ENCODE peak calls at places on chromosome 9, in six cellular contexts. Y is AG04450; K is stimulated activated CD8-positive, alpha-beta memory T cell treated with anti-CD3 and anti-CD28 coated beads, Interleukin-7, amount 100 ng/mL, for 4 hours; Z is activated CD4-positive, alpha-beta T cell treated with anti-CD3 and anti-CD28 coated beads for 36 hours; A is activated T-helper 1 cell treated with Interleukin-2 at 50 U/mL for 16 hours; D is dorsolateral prefrontal cortex. Q is an unnamed sample.

GRCh38 chr9:8613346-8613825 is 813.8 kb upstream of the DMAC1 start:
- DNase-seq in Y (no peak), K (no peak), Z (no peak), A (no peak), D (no peak), Q (no peak)

GRCh38 chr9:76458903-76459690 is at the start of gene GCNT1:
- DNase-seq in Y (no peak), K (peak), Z (peak), A (peak), D (peak), Q (peak)

GRCh38 chr9:19922476-19923118 is 133.8 kb upstream of the SLC24A2 start:
- DNase-seq in Y (peak), K (no peak), Z (no peak), A (no peak), D (peak), Q (no peak)

GRCh38 chr9:14542071-14542470 is 151.2 kb downstream of the ZDHHC21 start:
- DNase-seq in Y (no peak), K (no peak), Z (no peak), A (no peak), D (no peak), Q (no peak)

GRCh38 chr9:133758228-133758627 is 20.1 kb upstream of the SARDH start:
- DNase-seq in Y (no peak), K (no peak), Z (no peak), A (no peak), D (no peak), Q (no peak)

GRCh38 chr9:71647094-71647591 is 121.2 kb downstream of the CEMIP2 start:
- DNase-seq in Y (peak), K (peak), Z (no peak), A (no peak), D (peak), Q (peak)

GRCh38 chr9:126436545-126437269 is 110.1 kb downstream of the MVB12B start:
- DNase-seq in Y (no peak), K (no peak), Z (no peak), A (no peak), D (no peak), Q (no peak)

GRCh38 chr9:129761293-129761900 is 8.6 kb upstream of the PTGES start:
- DNase-seq in Y (peak), K (no peak), Z (no peak), A (no peak), D (no peak), Q (no peak)

GRCh38 chr9:71630371-71630770 is 137.9 kb downstream of the CEMIP2 start:
- DNase-seq in Y (no peak), K (no peak), Z (no peak), A (no peak), D (no peak), Q (no peak)

GRCh38 chr9:19298601-19299000 is 68.1 kb downstream of the DENND4C start:
- DNase-seq in Y (no peak), K (no peak), Z (no peak), A (no peak), D (no peak), Q (no peak)

GRCh38 chr9:36559036-36559695 is 13.5 kb upstream of the MELK start:
- DNase-seq in Y (no peak), K (no peak), Z (no peak), A (no peak), D (no peak), Q (no peak)

GRCh38 chr9:119366909-119367690 is 2.1 kb downstream of the BRINP1 start:
- DNase-seq in Y (no peak), K (no peak), Z (no peak), A (no peak), D (no peak), Q (no peak)

GRCh38 chr9:132731230-132731629 is 61.0 kb downstream of the GTF3C4 start:
- DNase-seq in Y (no peak), K (no peak), Z (no peak), A (no peak), D (no peak), Q (no peak)

GRCh38 chr9:113548221-113549041 is 84.9 kb downstream of the RGS3 start:
- DNase-seq in Y (no peak), K (peak), Z (peak), A (no peak), D (no peak), Q (peak)

GRCh38 chr9:19378647-19379046 is 1.4 kb downstream of the RPS6 start:
- DNase-seq in Y (no peak), K (no peak), Z (no peak), A (no peak), D (no peak), Q (no peak)

GRCh38 chr9:121510766-121511555 is 11.3 kb upstream of the GGTA1 start:
- DNase-seq in Y (no peak), K (no peak), Z (no peak), A (no peak), D (no peak), Q (no peak)

GRCh38 chr9:130623466-130623865 is 40.9 kb upstream of the PRDM12 start:
- DNase-seq in Y (no peak), K (no peak), Z (no peak), A (no peak), D (no peak), Q (no peak)

GRCh38 chr9:34957492-34958410 is at the start of gene PHF24:
- DNase-seq in Y (no peak), K (peak), Z (peak), A (no peak), D (no peak), Q (peak)

GRCh38 chr9:8917978-8918739 is 1118.6 kb upstream of the DMAC1 start:
- DNase-seq in Y (no peak), K (no peak), Z (no peak), A (no peak), D (no peak), Q (no peak)

Q was measured in activated CD8-positive, alpha-beta T cell treated with anti-CD3 and anti-CD28 coated beads for 36 hours.